ENCODE peak calls at places on chromosome 19, in six cellular contexts. I is lower lobe of right lung; J is cardiac muscle cell; Z is transverse colon; N is CD8-positive, alpha-beta T cell; Y is endothelial cell. X is an unnamed sample.

GRCh38 chr19:40673377-40673776 is 17.1 kb downstream of the NUMBL start:
- DNase-seq in J (no peak), I (no peak), Y (no peak), Z (no peak), N (no peak), X (no peak)

GRCh38 chr19:32896516-32897214 is 27.1 kb upstream of the SLC7A9 start:
- DNase-seq in Y (no peak), N (no peak), Z (no peak), J (peak), I (no peak), X (no peak)

GRCh38 chr19:41626877-41627276 is at the start of gene CEACAM4:
- DNase-seq in Z (no peak), I (peak), N (no peak), J (no peak), Y (no peak), X (no peak)

GRCh38 chr19:39997595-39998216 is 846 bp downstream of the ZNF546 start:
- DNase-seq in Y (no peak), J (peak), I (no peak), N (peak), Z (no peak), X (peak)

GRCh38 chr19:19539738-19540703 is 2.0 kb downstream of the CILP2 start:
- DNase-seq in Z (peak), J (peak), N (peak), Y (no peak), I (peak), X (peak)

GRCh38 chr19:8609210-8610040 is 1.1 kb downstream of the ADAMTS10 start:
- DNase-seq in Z (peak), J (peak), N (peak), I (peak), Y (peak), X (peak)

GRCh38 chr19:18204394-18205179 is 745 bp upstream of the RAB3A start:
- DNase-seq in N (peak), Y (peak), I (no peak), J (no peak), Z (peak), X (no peak)

GRCh38 chr19:43623889-43624670 is 4.7 kb upstream of the ZNF428 start:
- DNase-seq in I (no peak), J (no peak), N (no peak), Y (no peak), Z (no peak), X (no peak)

GRCh38 chr19:5515737-5516136 is 52.0 kb downstream of the TINCR start:
- DNase-seq in Y (no peak), J (no peak), Z (no peak), I (no peak), N (no peak), X (no peak)

GRCh38 chr19:14809272-14810057 is 25.5 kb downstream of the OR7A5 start:
- DNase-seq in N (no peak), Y (no peak), J (no peak), I (no peak), Z (no peak), X (no peak)

GRCh38 chr19:34337747-34338146 is 27.2 kb upstream of the GPI start:
- DNase-seq in I (no peak), N (no peak), Y (no peak), J (no peak), Z (no peak), X (no peak)

GRCh38 chr19:2315818-2316353 is 7.9 kb upstream of the LINGO3 start:
- DNase-seq in N (no peak), I (peak), J (peak), Z (peak), Y (peak), X (peak)

GRCh38 chr19:41998246-41999020 is 4.4 kb upstream of the ATP1A3 start:
- DNase-seq in Z (peak), N (no peak), Y (peak), I (no peak), J (peak), X (peak)

GRCh38 chr19:47637550-47637949 is 28.6 kb downstream of the BICRA start:
- DNase-seq in J (peak), Z (no peak), I (no peak), N (no peak), Y (no peak), X (no peak)

GRCh38 chr19:41993612-41994483 is at the start of gene ATP1A3:
- DNase-seq in J (peak), Z (peak), I (no peak), N (peak), Y (peak), X (peak)

GRCh38 chr19:8517551-8518442 is 3.8 kb upstream of the ZNF414 start:
- DNase-seq in J (peak), I (no peak), Y (no peak), N (peak), Z (no peak), X (no peak)

GRCh38 chr19:6238643-6239281 is 41.0 kb downstream of the MLLT1 start:
- DNase-seq in N (no peak), J (peak), Z (no peak), I (peak), Y (no peak), X (no peak)

GRCh38 chr19:19550972-19551861 is 13.2 kb downstream of the CILP2 start:
- DNase-seq in J (no peak), N (no peak), Z (no peak), I (no peak), Y (no peak), X (no peak)

GRCh38 chr19:31992750-31993149 is 352.7 kb upstream of the ZNF507 start:
- DNase-seq in Y (no peak), N (no peak), Z (no peak), I (no peak), J (no peak), X (no peak)

GRCh38 chr19:27745978-27746542 is 1466.9 kb downstream of the UQCRFS1 start:
- DNase-seq in Y (no peak), N (no peak), Z (no peak), I (no peak), J (no peak), X (no peak)

GRCh38 chr19:28486934-28487333 is 726.0 kb downstream of the UQCRFS1 start:
- DNase-seq in J (no peak), Z (no peak), N (no peak), Y (no peak), I (no peak), X (no peak)

GRCh38 chr19:14097532-14098151 is 7.1 kb upstream of the SAMD1 start:
- DNase-seq in I (no peak), N (no peak), J (no peak), Y (no peak), Z (no peak), X (no peak)

GRCh38 chr19:33298146-33298911 is 4.0 kb downstream of the CEBPA start:
- DNase-seq in Z (peak), Y (no peak), J (no peak), N (no peak), I (peak), X (no peak)

GRCh38 chr19:40144947-40145748 is 46.1 kb upstream of the MAP3K10 start:
- DNase-seq in Y (no peak), J (no peak), N (no peak), I (no peak), Z (no peak), X (no peak)

GRCh38 chr19:55832676-55833075 is 877 bp upstream of the NLRP11 start:
- DNase-seq in Z (no peak), I (no peak), J (no peak), N (no peak), Y (no peak), X (no peak)

GRCh38 chr19:58128041-58128685 is 22.4 kb downstream of the ZNF329 start:
- DNase-seq in I (no peak), Z (no peak), N (no peak), Y (no peak), J (no peak), X (no peak)

GRCh38 chr19:7912144-7912696 is 2.4 kb upstream of the TGFBR3L start:
- DNase-seq in Z (no peak), Y (no peak), J (no peak), N (no peak), I (peak), X (no peak)

GRCh38 chr19:42402376-42403116 is 12.4 kb upstream of the CNFN start:
- DNase-seq in I (no peak), N (no peak), Y (no peak), Z (no peak), J (no peak), X (no peak)

GRCh38 chr19:43311706-43312105 is 41.8 kb upstream of the CD177 start:
- DNase-seq in Y (no peak), N (no peak), J (no peak), I (no peak), Z (no peak), X (no peak)

GRCh38 chr19:13887529-13887928 is 10.6 kb downstream of the NANOS3 start:
- DNase-seq in Y (no peak), I (no peak), J (peak), Z (no peak), N (no peak), X (no peak)

GRCh38 chr19:34256835-34257558 is 2.6 kb downstream of the GARRE1 start:
- DNase-seq in N (no peak), J (no peak), I (no peak), Y (no peak), Z (no peak), X (no peak)

GRCh38 chr19:17405250-17406038 is at the start of gene BST2:
- DNase-seq in J (peak), Y (no peak), N (peak), I (peak), Z (peak), X (peak)

GRCh38 chr19:18975864-18976263 is 34.8 kb upstream of the HOMER3 start:
- DNase-seq in Y (no peak), I (no peak), N (no peak), J (no peak), Z (no peak), X (no peak)

GRCh38 chr19:2711937-2712205 is 9.3 kb downstream of the DIRAS1 start:
- DNase-seq in I (no peak), Y (no peak), N (no peak), Z (no peak), J (no peak), X (no peak)

GRCh38 chr19:12478234-12478941 is 6.2 kb downstream of the ZNF709 start:
- DNase-seq in Y (no peak), I (no peak), N (no peak), J (no peak), Z (peak), X (no peak)

DNA sequence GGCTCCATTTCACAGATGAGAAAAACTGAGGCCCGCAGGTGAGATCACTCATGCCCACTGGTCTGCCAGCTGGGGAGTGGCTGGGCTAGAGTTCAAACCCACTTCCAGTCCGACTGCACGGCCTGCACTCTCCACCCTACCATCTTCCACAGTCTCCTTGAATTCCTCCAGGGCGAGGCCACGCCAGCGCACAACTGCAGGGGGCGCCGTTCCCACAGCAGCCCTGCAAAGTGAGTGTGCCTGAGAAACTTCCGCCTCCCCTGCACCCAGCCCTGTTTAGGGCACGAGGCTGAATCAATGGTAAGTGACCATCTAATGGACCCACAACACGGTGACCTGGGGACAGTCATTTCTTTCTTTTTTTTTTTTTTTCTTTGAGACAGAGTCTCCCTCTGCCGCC is 829 bp upstream of the ATCAY start:
- DNase-seq in Z (no peak), J (no peak), N (no peak), Y (no peak), I (no peak), X (no peak)
- TF ChIP-seq CTCF in Z (no peak), J (no peak), N (no peak), Y (peak), I (no peak), X (no peak)

DNA sequence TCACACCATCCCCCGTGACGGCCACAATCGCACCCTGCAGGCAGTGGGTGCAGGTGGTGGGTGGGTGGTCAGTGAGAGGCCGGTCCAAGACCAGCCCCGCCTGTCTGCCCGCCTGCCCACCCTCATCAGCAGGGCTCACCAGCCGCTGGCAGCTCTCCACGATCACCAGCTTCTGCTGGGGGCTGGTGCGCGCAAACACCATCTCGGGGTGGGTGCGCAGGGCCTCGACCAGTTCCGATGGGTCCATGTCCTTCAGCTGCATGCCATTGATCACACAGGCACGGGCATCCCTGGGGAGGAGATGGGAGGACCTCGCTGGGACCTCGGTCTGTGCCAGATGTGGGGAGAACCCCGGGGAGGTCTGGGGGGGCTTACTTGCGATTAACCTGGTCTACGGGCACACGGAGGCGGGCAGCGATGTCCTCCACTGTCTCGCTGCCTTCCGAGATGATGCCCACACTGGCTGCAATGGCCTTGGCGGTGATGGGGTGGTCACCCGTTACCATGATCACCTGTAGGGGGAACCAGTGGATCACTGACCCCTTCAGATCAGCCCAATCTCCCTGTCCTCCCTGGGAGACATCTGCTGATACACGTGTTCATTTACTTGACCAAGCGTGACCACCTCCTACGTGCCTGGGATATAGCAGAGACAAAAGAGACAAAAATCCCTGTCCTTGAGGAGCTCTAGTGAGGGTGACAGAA is 8.0 kb downstream of the ATP4A start:
- DNase-seq in Y (peak), J (peak), Z (no peak), N (no peak), I (no peak), X (peak)
- TF ChIP-seq CTCF in Y (no peak), J (no peak), Z (no peak), N (no peak), I (no peak), X (no peak)

GRCh38 chr19:49469828-49470614 is 4.0 kb upstream of the FLT3LG start:
- DNase-seq in Y (no peak), N (peak), Z (peak), J (no peak), I (no peak), X (peak)
- TF ChIP-seq CTCF in Y (no peak), N (peak), Z (peak), J (no peak), I (no peak), X (peak)

GRCh38 chr19:1057185-1057857 is 9.6 kb upstream of the ARHGAP45 start:
- DNase-seq in I (no peak), Y (no peak), Z (no peak), N (no peak), J (peak), X (no peak)
- TF ChIP-seq CTCF in I (peak), Y (no peak), Z (peak), N (no peak), J (no peak), X (peak)

GRCh38 chr19:38850976-38851621 is 1.3 kb upstream of the HNRNPL start:
- DNase-seq in J (no peak), Z (peak), I (peak), Y (peak), N (peak), X (no peak)
- TF ChIP-seq CTCF in J (no peak), Z (no peak), I (no peak), Y (no peak), N (no peak), X (no peak)

DNA sequence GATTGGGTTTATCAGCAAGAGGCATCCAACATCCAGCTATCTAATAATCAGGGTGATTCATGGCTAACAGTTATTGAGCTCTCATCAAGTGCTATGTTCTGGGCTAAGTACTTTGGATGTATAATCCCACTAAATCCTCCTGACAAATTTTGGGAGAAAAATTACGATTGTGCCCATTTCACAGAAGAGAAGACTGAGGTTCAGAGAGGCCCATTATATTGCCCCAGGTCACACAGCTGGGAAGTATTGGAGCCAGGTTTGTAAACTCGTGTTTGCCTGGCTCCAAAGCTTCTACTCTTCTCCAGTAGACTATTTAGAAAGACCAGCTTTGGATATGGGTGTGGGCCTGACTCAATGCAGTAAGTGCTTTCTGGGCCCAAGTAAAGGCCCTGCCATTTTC is 20.9 kb upstream of the CALM3 start:
- DNase-seq in N (no peak), Z (no peak), I (no peak), J (no peak), Y (no peak), X (no peak)
- TF ChIP-seq CTCF in N (no peak), Z (no peak), I (no peak), J (no peak), Y (no peak), X (no peak)

GRCh38 chr19:10928563-10929401 is at the start of the genes TIMM29 and YIPF2:
- DNase-seq in I (peak), Z (peak), Y (peak), J (peak), N (peak), X (peak)
- TF ChIP-seq CTCF in I (no peak), Z (no peak), Y (no peak), J (no peak), N (no peak), X (no peak)

DNA sequence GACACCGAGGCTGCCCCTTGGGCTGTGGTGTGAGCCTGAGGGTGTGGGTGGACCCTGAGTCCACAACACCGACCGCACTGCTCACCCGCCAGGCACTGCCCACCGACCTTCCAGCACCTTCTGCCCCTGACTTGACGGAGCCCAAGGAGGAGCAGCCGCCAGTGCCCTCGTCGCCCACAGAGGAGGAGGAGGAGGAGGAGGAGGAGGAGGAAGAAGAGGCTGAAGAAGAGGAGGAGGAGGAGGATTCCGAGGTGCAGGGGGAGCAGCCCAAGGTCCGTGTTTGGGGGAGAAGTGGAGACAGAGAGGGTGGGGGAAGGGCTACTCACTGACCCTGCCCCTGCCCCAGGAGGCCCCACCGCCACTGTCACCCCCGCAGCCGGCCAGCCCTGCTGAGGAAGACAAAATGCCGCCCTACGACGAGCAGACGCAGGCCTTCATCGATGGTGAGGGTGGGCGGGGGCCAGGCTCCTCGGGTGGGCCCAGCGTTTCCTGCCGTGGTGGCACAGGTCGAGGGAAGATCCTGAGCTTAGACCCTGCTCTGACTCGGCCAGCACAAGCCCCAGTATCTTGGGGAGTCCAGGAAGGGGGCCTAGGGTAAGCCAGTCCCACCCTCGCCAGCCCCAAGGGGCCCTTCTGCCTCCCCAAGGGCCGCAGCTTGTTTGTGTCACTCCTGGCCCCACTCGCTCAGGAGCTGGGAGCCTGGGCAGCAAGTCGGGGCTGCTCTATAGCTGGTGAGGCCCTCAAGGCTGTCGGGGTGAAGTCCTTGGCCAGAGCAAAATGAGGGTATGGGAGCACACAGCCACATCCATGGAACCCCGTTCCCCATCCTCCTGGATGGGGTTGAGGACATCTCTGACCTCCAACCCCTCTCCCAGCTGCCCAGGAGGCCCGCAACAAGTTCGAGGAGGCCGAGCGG is 12.2 kb downstream of the PRKCSH start:
- DNase-seq in J (no peak), Z (no peak), Y (no peak), N (no peak), I (no peak), X (no peak)
- TF ChIP-seq CTCF in J (no peak), Z (no peak), Y (no peak), N (no peak), I (no peak), X (no peak)

DNA sequence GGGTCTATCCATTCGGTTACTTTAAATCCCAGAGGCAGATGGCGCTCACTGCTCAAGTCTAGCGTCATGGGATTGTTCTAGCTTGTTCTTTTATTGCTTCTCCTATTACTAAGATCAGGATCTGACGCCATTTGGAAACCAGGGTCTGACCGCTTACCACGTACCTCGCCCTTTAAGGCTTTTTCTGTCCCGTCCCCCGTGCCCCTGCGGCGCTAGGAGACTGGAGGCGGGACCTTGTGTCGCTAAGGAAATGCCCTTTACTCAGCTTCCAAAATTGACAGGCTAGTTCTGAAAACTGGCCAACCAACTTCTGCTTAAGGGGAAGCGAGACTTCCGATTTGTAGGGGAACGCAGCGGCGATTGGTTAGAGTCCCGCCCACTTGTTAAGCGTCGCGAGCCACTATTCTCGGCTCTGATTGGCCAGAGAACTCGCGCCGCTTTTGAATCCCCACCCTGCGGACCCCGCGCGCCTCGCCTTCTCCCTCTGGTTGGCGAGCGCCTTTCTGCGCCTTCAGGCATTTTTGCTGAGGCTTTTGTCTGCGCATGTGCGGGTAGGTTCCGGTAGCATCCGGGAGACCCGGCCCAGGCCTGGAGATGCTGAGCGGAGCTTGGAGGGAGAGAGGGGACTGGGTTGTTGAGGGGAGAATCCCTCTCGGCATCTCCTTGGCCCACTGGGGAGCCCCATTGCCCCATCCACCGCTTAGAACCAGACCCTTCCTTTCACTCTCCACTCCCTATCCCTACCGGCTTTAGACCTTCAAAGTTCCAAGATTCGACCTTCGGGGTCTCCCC is 3.9 kb upstream of the C19orf84 start:
- DNase-seq in Z (peak), I (peak), N (peak), J (peak), Y (peak), X (peak)
- TF ChIP-seq CTCF in Z (no peak), I (no peak), N (no peak), J (peak), Y (no peak), X (no peak)

GRCh38 chr19:16185925-16186234 is 670 bp downstream of the FAM32A start:
- DNase-seq in N (no peak), Y (no peak), Z (no peak), J (no peak), I (no peak), X (peak)
- TF ChIP-seq CTCF in N (no peak), Y (no peak), Z (peak), J (peak), I (no peak), X (peak)

X was measured in GM13976.